ENCODE peak calls at places on chromosomes 1 and 21, in six cellular contexts. T is sigmoid colon, F is AG10803, N is posterior cingulate gyrus, C is T-helper 17 cell, E is neural crest cell. P is an unnamed sample.

GRCh38 chr1:58895559-58896135 is 111.8 kb upstream of the JUN start:
- DNase-seq in T (no peak), F (no peak), N (no peak), C (no peak), E (no peak), P (peak)

GRCh38 chr1:185862235-185862634 is 128.0 kb downstream of the HMCN1 start:
- DNase-seq in T (no peak), F (no peak), N (no peak), C (no peak), E (no peak), P (no peak)

GRCh38 chr1:208158640-208159541 is 85.3 kb downstream of the PLXNA2 start:
- DNase-seq in T (peak), F (no peak), N (no peak), C (no peak), E (no peak), P (no peak)

GRCh38 chr1:219518906-219519248 is 94.0 kb downstream of the ZC3H11B start:
- DNase-seq in T (no peak), F (no peak), N (no peak), C (no peak), E (no peak), P (no peak)

GRCh38 chr1:35574655-35575400 is 1.7 kb downstream of the TFAP2E start:
- DNase-seq in T (no peak), F (no peak), N (no peak), C (no peak), E (no peak), P (no peak)

GRCh38 chr1:152543808-152544207 is 22.8 kb downstream of the LCE3E start:
- DNase-seq in T (no peak), F (no peak), N (no peak), C (no peak), E (no peak), P (no peak)

GRCh38 chr1:97042551-97042950 is 321.0 kb downstream of the PTBP2 start:
- DNase-seq in T (no peak), F (peak), N (no peak), C (no peak), E (no peak), P (no peak)

GRCh38 chr1:248924696-248925532 is 18.9 kb downstream of the PGBD2 start:
- DNase-seq in T (no peak), F (peak), N (peak), C (no peak), E (no peak), P (no peak)

GRCh38 chr1:2984399-2985061 is 36.7 kb upstream of the ACTRT2 start:
- DNase-seq in T (peak), F (no peak), N (peak), C (no peak), E (no peak), P (no peak)

GRCh38 chr1:203873094-203873493 is 11.7 kb downstream of the SNRPE start:
- DNase-seq in T (no peak), F (no peak), N (no peak), C (no peak), E (no peak), P (no peak)

GRCh38 chr1:54052470-54052933 is 502 bp downstream of the TMEM59 start:
- DNase-seq in T (no peak), F (peak), N (peak), C (peak), E (peak), P (peak)

GRCh38 chr21:42187976-42188653 is 30.8 kb upstream of the ABCG1 start:
- DNase-seq in T (peak), F (peak), N (no peak), C (peak), E (no peak), P (peak)

GRCh38 chr1:54883349-54884102 is 3.5 kb downstream of the DHCR24 start:
- DNase-seq in T (no peak), F (peak), N (no peak), C (no peak), E (no peak), P (no peak)

GRCh38 chr1:12436817-12437599 is 181.0 kb downstream of the DHRS3 start:
- DNase-seq in T (no peak), F (peak), N (no peak), C (no peak), E (no peak), P (no peak)

GRCh38 chr21:42593007-42593814 is 60.2 kb upstream of the PDE9A start:
- DNase-seq in T (peak), F (peak), N (peak), C (peak), E (peak), P (peak)

GRCh38 chr1:51304360-51304759 is 26.0 kb downstream of the TTC39A start:
- DNase-seq in T (peak), F (no peak), N (no peak), C (no peak), E (no peak), P (no peak)

GRCh38 chr21:39116761-39117425 is 66.4 kb downstream of the PSMG1 start:
- DNase-seq in T (peak), F (no peak), N (no peak), C (no peak), E (no peak), P (no peak)

GRCh38 chr1:42806171-42806570 is 10.8 kb upstream of the ERMAP start:
- DNase-seq in T (no peak), F (no peak), N (no peak), C (no peak), E (no peak), P (no peak)

GRCh38 chr21:45175326-45176085 is 101.1 kb downstream of the ADARB1 start:
- DNase-seq in T (no peak), F (no peak), N (no peak), C (no peak), E (no peak), P (no peak)

GRCh38 chr1:158506369-158506987 is 34.5 kb downstream of the OR10R2 start:
- DNase-seq in T (no peak), F (no peak), N (no peak), C (peak), E (peak), P (no peak)

GRCh38 chr21:14613496-14613895 is 67.4 kb upstream of the SAMSN1 start:
- DNase-seq in T (no peak), F (no peak), N (no peak), C (no peak), E (no peak), P (no peak)

GRCh38 chr1:228373681-228374571 is 32.7 kb downstream of the TRIM11 start:
- DNase-seq in T (peak), F (no peak), N (peak), C (no peak), E (no peak), P (peak)

GRCh38 chr1:48917901-48918603 is 141.4 kb upstream of the BEND5 start:
- DNase-seq in T (no peak), F (no peak), N (no peak), C (no peak), E (no peak), P (no peak)

GRCh38 chr1:226635456-226635941 is 86.9 kb downstream of the STUM start:
- DNase-seq in T (peak), F (no peak), N (peak), C (peak), E (no peak), P (peak)

GRCh38 chr1:222369991-222370910 is 177.7 kb downstream of the HHIPL2 start:
- DNase-seq in T (no peak), F (peak), N (peak), C (no peak), E (no peak), P (peak)

GRCh38 chr1:86169625-86170024 is 13.1 kb upstream of the COL24A1 start:
- DNase-seq in T (no peak), F (peak), N (no peak), C (no peak), E (no peak), P (no peak)

GRCh38 chr1:110390692-110391232 is at the start of gene SLC16A4:
- DNase-seq in T (no peak), F (peak), N (no peak), C (no peak), E (peak), P (no peak)

P was measured in left lung.